ENCODE peak calls at places on chromosomes 2 and 18, in ten cellular contexts. One of them, this sample, is unnamed. For H3K9me3, the result is how much of the 10 kb centered on the place peaks cover.

GRCh38 chr2:206845877-206846276 is 80.5 kb downstream of the FASTKD2 start:
- DNase-seq in pancreas: no peak
- DNase-seq in breast epithelium: no peak
- DNase-seq in PC-9: no peak
- DNase-seq in RWPE2: no peak
- DNase-seq in spleen: no peak
- DNase-seq in A549: no peak
- DNase-seq in mammary epithelial cell: no peak
- DNase-seq in PC-3: no peak
- DNase-seq in psoas muscle: no peak
- DNase-seq in this sample: no peak

GRCh38 chr2:173221937-173222594 is 132.6 kb upstream of the CDCA7 start:
- DNase-seq in pancreas: no peak
- DNase-seq in breast epithelium: no peak
- DNase-seq in PC-9: no peak
- DNase-seq in RWPE2: no peak
- DNase-seq in spleen: no peak
- DNase-seq in A549: no peak
- DNase-seq in mammary epithelial cell: no peak
- DNase-seq in PC-3: no peak
- DNase-seq in psoas muscle: no peak
- DNase-seq in this sample: no peak

GRCh38 chr18:12906119-12906518 is 22.1 kb upstream of the PTPN2 start:
- DNase-seq in pancreas: no peak
- DNase-seq in breast epithelium: no peak
- DNase-seq in PC-9: no peak
- DNase-seq in RWPE2: no peak
- DNase-seq in spleen: no peak
- DNase-seq in A549: no peak
- DNase-seq in mammary epithelial cell: no peak
- DNase-seq in PC-3: no peak
- DNase-seq in psoas muscle: no peak
- DNase-seq in this sample: no peak

GRCh38 chr2:95323347-95324155 is 26.4 kb downstream of the KCNIP3 start:
- DNase-seq in pancreas: no peak
- DNase-seq in breast epithelium: no peak
- DNase-seq in PC-9: peak
- DNase-seq in RWPE2: no peak
- DNase-seq in spleen: no peak
- DNase-seq in A549: peak
- DNase-seq in mammary epithelial cell: peak
- DNase-seq in PC-3: peak
- DNase-seq in psoas muscle: no peak
- DNase-seq in this sample: no peak

GRCh38 chr2:237859533-237860272 is at the start of gene RAMP1:
- DNase-seq in pancreas: peak
- DNase-seq in breast epithelium: no peak
- DNase-seq in PC-9: peak
- DNase-seq in RWPE2: no peak
- DNase-seq in spleen: peak
- DNase-seq in A549: no peak
- DNase-seq in mammary epithelial cell: no peak
- DNase-seq in PC-3: peak
- DNase-seq in psoas muscle: no peak
- DNase-seq in this sample: no peak

GRCh38 chr2:205902041-205902898 is 183.7 kb downstream of the INO80D start:
- DNase-seq in pancreas: peak
- DNase-seq in breast epithelium: no peak
- DNase-seq in PC-9: no peak
- DNase-seq in RWPE2: no peak
- DNase-seq in spleen: no peak
- DNase-seq in A549: peak
- DNase-seq in mammary epithelial cell: no peak
- DNase-seq in PC-3: peak
- DNase-seq in psoas muscle: no peak
- DNase-seq in this sample: no peak

GRCh38 chr18:51852661-51853060 is 487.3 kb upstream of the DCC start:
- DNase-seq in pancreas: no peak
- DNase-seq in breast epithelium: no peak
- DNase-seq in PC-9: no peak
- DNase-seq in RWPE2: no peak
- DNase-seq in spleen: no peak
- DNase-seq in A549: no peak
- DNase-seq in mammary epithelial cell: no peak
- DNase-seq in PC-3: no peak
- DNase-seq in psoas muscle: no peak
- DNase-seq in this sample: no peak

GRCh38 chr2:233354971-233355574 is 779 bp downstream of the DGKD start:
- DNase-seq in pancreas: peak
- DNase-seq in breast epithelium: peak
- DNase-seq in PC-9: peak
- DNase-seq in RWPE2: no peak
- DNase-seq in spleen: peak
- DNase-seq in A549: no peak
- DNase-seq in mammary epithelial cell: peak
- DNase-seq in PC-3: peak
- DNase-seq in psoas muscle: no peak
- DNase-seq in this sample: no peak

GRCh38 chr18:11327656-11328055 is 178.3 kb upstream of the PIEZO2 start:
- DNase-seq in pancreas: no peak
- DNase-seq in breast epithelium: no peak
- DNase-seq in PC-9: no peak
- DNase-seq in RWPE2: no peak
- DNase-seq in spleen: no peak
- DNase-seq in A549: no peak
- DNase-seq in mammary epithelial cell: no peak
- DNase-seq in PC-3: no peak
- DNase-seq in psoas muscle: no peak
- DNase-seq in this sample: no peak

DNA sequence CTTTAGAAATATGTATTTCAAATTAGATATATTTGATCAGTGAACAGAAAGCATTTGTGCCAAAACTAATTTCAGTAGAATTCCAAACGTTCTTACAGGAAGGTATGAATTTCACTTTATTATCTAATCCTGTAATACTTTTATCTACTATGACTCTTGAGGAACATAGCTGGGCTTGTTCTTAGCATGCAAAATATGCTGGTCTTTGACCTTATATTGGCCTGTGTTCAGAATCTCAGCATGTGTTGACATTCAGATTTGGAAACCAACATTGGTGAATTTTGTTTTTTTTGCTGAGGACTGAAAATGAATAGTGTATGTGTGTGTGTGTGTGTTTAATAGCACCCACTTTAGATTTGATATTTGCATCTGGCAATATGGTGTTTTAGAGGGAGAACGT is 112.2 kb downstream of the MEIS1 start:
- DNase-seq in pancreas: no peak
- DNase-seq in breast epithelium: no peak
- DNase-seq in PC-9: no peak
- DNase-seq in RWPE2: no peak
- DNase-seq in spleen: no peak
- DNase-seq in A549: no peak
- DNase-seq in mammary epithelial cell: no peak
- DNase-seq in PC-3: no peak
- DNase-seq in psoas muscle: no peak
- DNase-seq in this sample: no peak
- H3K27ac ChIP-seq in pancreas: no peak
- H3K27ac ChIP-seq in breast epithelium: no peak
- H3K27ac ChIP-seq in PC-9: no peak
- H3K27ac ChIP-seq in RWPE2: peak
- H3K27ac ChIP-seq in spleen: no peak
- H3K27ac ChIP-seq in A549: no peak
- H3K27ac ChIP-seq in mammary epithelial cell: no peak
- H3K27ac ChIP-seq in PC-3: no peak
- H3K27ac ChIP-seq in psoas muscle: no peak
- H3K27ac ChIP-seq in this sample: no peak

DNA sequence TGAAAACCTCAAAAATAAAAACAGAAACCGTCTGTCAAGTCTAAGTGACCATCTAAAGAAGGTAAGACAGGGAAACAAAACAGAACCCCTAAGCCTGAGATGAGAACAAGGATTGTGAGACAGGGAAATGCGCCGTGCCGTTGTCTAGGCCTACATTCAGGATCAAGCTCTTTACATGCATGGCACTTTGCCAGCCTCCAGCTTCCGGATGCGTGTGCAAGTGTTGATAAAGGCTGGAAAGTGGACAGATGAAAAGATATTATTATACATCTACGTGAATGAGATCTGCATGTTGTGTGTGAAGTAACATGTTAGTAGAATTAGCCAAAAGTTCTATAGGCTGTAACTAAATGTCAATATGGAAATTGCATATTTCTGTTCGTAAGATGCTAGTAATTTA is 28.6 kb upstream of the TMEM87B start:
- DNase-seq in pancreas: no peak
- DNase-seq in breast epithelium: no peak
- DNase-seq in PC-9: no peak
- DNase-seq in RWPE2: no peak
- DNase-seq in spleen: no peak
- DNase-seq in A549: no peak
- DNase-seq in mammary epithelial cell: no peak
- DNase-seq in PC-3: no peak
- DNase-seq in psoas muscle: no peak
- DNase-seq in this sample: no peak
- H3K9me3 ChIP-seq in pancreas: under half
- H3K9me3 ChIP-seq in breast epithelium: under half
- H3K9me3 ChIP-seq in PC-9: under half
- H3K9me3 ChIP-seq in RWPE2: under half
- H3K9me3 ChIP-seq in spleen: under half
- H3K9me3 ChIP-seq in A549: under half
- H3K9me3 ChIP-seq in mammary epithelial cell: under half
- H3K9me3 ChIP-seq in PC-3: under half
- H3K9me3 ChIP-seq in psoas muscle: under half
- H3K9me3 ChIP-seq in this sample: under half

GRCh38 chr2:16476168-16476567 is 189.5 kb downstream of the CYRIA start:
- DNase-seq in pancreas: no peak
- DNase-seq in breast epithelium: no peak
- DNase-seq in PC-9: no peak
- DNase-seq in RWPE2: no peak
- DNase-seq in spleen: no peak
- DNase-seq in A549: no peak
- DNase-seq in mammary epithelial cell: no peak
- DNase-seq in PC-3: no peak
- DNase-seq in psoas muscle: no peak
- DNase-seq in this sample: no peak
- TF ChIP-seq CTCF in pancreas: no peak
- TF ChIP-seq CTCF in breast epithelium: no peak
- TF ChIP-seq CTCF in PC-9: no peak
- TF ChIP-seq CTCF in RWPE2: no peak
- TF ChIP-seq CTCF in spleen: no peak
- TF ChIP-seq CTCF in A549: no peak
- TF ChIP-seq CTCF in mammary epithelial cell: no peak
- TF ChIP-seq CTCF in PC-3: no peak
- TF ChIP-seq CTCF in psoas muscle: no peak
- TF ChIP-seq CTCF in this sample: no peak

GRCh38 chr2:217953531-217953932 is 49.3 kb downstream of the TNS1 start:
- DNase-seq in pancreas: peak
- DNase-seq in breast epithelium: no peak
- DNase-seq in PC-9: no peak
- DNase-seq in RWPE2: peak
- DNase-seq in spleen: peak
- DNase-seq in A549: no peak
- DNase-seq in mammary epithelial cell: no peak
- DNase-seq in PC-3: no peak
- DNase-seq in psoas muscle: no peak
- DNase-seq in this sample: no peak
- H3K27ac ChIP-seq in pancreas: peak
- H3K27ac ChIP-seq in breast epithelium: peak
- H3K27ac ChIP-seq in PC-9: no peak
- H3K27ac ChIP-seq in RWPE2: no peak
- H3K27ac ChIP-seq in spleen: peak
- H3K27ac ChIP-seq in A549: no peak
- H3K27ac ChIP-seq in mammary epithelial cell: no peak
- H3K27ac ChIP-seq in PC-3: no peak
- H3K27ac ChIP-seq in psoas muscle: peak
- H3K27ac ChIP-seq in this sample: no peak

This sample was measured in CD4-positive, alpha-beta T cell.